ENCODE peak calls at places on chromosomes 16 and 17, in four cellular contexts. N, A, U and O are unnamed samples.

GRCh38 chr17:49691677-49692191 is 13.8 kb upstream of the SPOP start:
- DNase-seq in N (no peak), A (no peak), U (no peak), O (no peak)

GRCh38 chr17:50659220-50659619 is 24.5 kb downstream of the ABCC3 start:
- DNase-seq in N (no peak), A (no peak), U (no peak), O (no peak)

GRCh38 chr16:17368951-17369350 is 101.8 kb downstream of the XYLT1 start:
- DNase-seq in N (no peak), A (no peak), U (no peak), O (no peak)

GRCh38 chr17:15038656-15039055 is 226.5 kb downstream of the PMP22 start:
- DNase-seq in N (no peak), A (no peak), U (peak), O (no peak)

GRCh38 chr16:30533748-30534367 is 800 bp downstream of the ZNF747 start:
- DNase-seq in N (no peak), A (no peak), U (no peak), O (peak)

GRCh38 chr17:15265131-15265530 is at the start of gene PMP22:
- DNase-seq in N (no peak), A (no peak), U (peak), O (no peak)

GRCh38 chr17:79907855-79908254 is 68.6 kb upstream of the CBX4 start:
- DNase-seq in N (no peak), A (peak), U (no peak), O (no peak)

GRCh38 chr16:79347176-79347715 is 253.3 kb downstream of the MAF start:
- DNase-seq in N (no peak), A (no peak), U (no peak), O (no peak)

GRCh38 chr17:66268247-66268927 is 34.0 kb upstream of the PRKCA start:
- DNase-seq in N (no peak), A (no peak), U (peak), O (no peak)

GRCh38 chr17:1714488-1714979 is 4.4 kb upstream of the TLCD2 start:
- DNase-seq in N (peak), A (peak), U (peak), O (no peak)

GRCh38 chr17:41814195-41814594 is 1.4 kb downstream of the FKBP10 start:
- DNase-seq in N (no peak), A (no peak), U (no peak), O (no peak)

GRCh38 chr17:63309021-63309420 is 137.1 kb downstream of the CYB561 start:
- DNase-seq in N (no peak), A (no peak), U (peak), O (no peak)

GRCh38 chr17:17512866-17513265 is 16.7 kb upstream of the RASD1 start:
- DNase-seq in N (no peak), A (no peak), U (no peak), O (no peak)

GRCh38 chr17:79922798-79923197 is 83.6 kb upstream of the CBX4 start:
- DNase-seq in N (no peak), A (no peak), U (no peak), O (no peak)

GRCh38 chr16:19315889-19316288 is 30.4 kb downstream of the CLEC19A start:
- DNase-seq in N (no peak), A (no peak), U (no peak), O (no peak)

GRCh38 chr17:43880420-43880991 is 26.8 kb downstream of the MPP2 start:
- DNase-seq in N (peak), A (peak), U (peak), O (peak)

GRCh38 chr16:51056331-51056730 is 94.7 kb downstream of the SALL1 start:
- DNase-seq in N (no peak), A (no peak), U (no peak), O (no peak)

GRCh38 chr16:30184430-30185140 is 1.2 kb downstream of the CORO1A start:
- DNase-seq in N (no peak), A (no peak), U (no peak), O (peak)

GRCh38 chr17:7740481-7741001 is 23.0 kb downstream of the DNAH2 start:
- DNase-seq in N (no peak), A (no peak), U (no peak), O (no peak)

GRCh38 chr17:19537116-19537515 is 3.5 kb downstream of the SLC47A1 start:
- DNase-seq in N (no peak), A (no peak), U (no peak), O (no peak)

GRCh38 chr17:64658931-64659330 is 3.2 kb downstream of the SMURF2 start:
- DNase-seq in N (no peak), A (no peak), U (peak), O (no peak)

GRCh38 chr17:39866013-39866730 is 1.8 kb upstream of the ZPBP2 start:
- DNase-seq in N (no peak), A (no peak), U (no peak), O (no peak)

GRCh38 chr16:19108409-19109287 is 5.1 kb upstream of the ITPRIPL2 start:
- DNase-seq in N (no peak), A (no peak), U (peak), O (no peak)

GRCh38 chr17:4573682-4574081 is 10.6 kb upstream of the SMTNL2 start:
- DNase-seq in N (no peak), A (no peak), U (no peak), O (no peak)

GRCh38 chr16:77289331-77289809 is 90.2 kb downstream of the SYCE1L start:
- DNase-seq in N (no peak), A (peak), U (peak), O (no peak)

GRCh38 chr16:8733849-8734540 is 59.6 kb downstream of the ABAT start:
- DNase-seq in N (no peak), A (no peak), U (no peak), O (no peak)

GRCh38 chr17:10069301-10069700 is 129.1 kb downstream of the GAS7 start:
- DNase-seq in N (no peak), A (no peak), U (no peak), O (no peak)

GRCh38 chr16:67249762-67250327 is 1.1 kb downstream of the SLC9A5 start:
- DNase-seq in N (no peak), A (no peak), U (no peak), O (no peak)

GRCh38 chr17:16352303-16352837 is 899 bp downstream of the CENPV start:
- DNase-seq in N (no peak), A (peak), U (no peak), O (peak)

GRCh38 chr16:13390093-13390985 is 488.9 kb downstream of the SHISA9 start:
- DNase-seq in N (no peak), A (no peak), U (no peak), O (peak)
- TF ChIP-seq EZH2phosphoT487 in N (no peak), A (no peak), U (no peak), O (no peak)

GRCh38 chr16:88449267-88449561 is 3.9 kb upstream of the ZFPM1 start:
- DNase-seq in N (no peak), A (no peak), U (no peak), O (no peak)
- H3K4me3 ChIP-seq in N (no peak), A (no peak), U (no peak), O (no peak)

GRCh38 chr16:48381201-48381600 is 4.0 kb downstream of the SIAH1 start:
- DNase-seq in N (no peak), A (no peak), U (no peak), O (no peak)
- TF ChIP-seq EZH2phosphoT487 in N (no peak), A (no peak), U (no peak), O (no peak)

DNA sequence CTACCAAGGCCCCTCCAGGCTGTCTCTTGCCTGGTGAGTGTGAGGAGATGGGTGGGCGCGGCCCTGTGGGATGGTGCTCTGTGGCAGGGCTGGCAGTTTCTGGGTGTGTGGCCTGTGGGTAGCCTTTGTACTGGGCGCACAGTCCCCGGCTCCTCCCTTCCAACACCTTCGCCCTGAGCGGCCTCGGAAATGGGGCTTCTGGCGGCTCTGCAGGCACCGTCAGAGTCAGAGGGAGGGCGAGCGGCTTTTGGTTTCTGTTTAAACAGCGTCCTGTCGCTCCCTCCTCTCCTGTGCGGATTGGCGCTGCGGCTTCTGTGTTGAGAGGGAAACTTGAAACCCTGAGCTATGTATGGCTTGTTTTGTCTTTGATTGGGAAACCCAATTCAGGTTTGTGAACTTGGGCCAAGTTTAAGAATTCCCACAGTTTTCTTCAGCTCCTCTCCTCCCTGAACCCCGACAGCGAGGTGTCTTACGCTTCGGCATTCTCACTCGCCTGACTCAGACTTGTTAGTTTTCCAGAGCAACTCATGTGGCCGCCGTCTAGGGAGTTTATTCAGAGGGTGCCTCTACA is 8.3 kb upstream of the ZNF750 start:
- DNase-seq in N (no peak), A (peak), U (no peak), O (no peak)
- H3K4me3 ChIP-seq in N (no peak), A (no peak), U (no peak), O (no peak)

DNA sequence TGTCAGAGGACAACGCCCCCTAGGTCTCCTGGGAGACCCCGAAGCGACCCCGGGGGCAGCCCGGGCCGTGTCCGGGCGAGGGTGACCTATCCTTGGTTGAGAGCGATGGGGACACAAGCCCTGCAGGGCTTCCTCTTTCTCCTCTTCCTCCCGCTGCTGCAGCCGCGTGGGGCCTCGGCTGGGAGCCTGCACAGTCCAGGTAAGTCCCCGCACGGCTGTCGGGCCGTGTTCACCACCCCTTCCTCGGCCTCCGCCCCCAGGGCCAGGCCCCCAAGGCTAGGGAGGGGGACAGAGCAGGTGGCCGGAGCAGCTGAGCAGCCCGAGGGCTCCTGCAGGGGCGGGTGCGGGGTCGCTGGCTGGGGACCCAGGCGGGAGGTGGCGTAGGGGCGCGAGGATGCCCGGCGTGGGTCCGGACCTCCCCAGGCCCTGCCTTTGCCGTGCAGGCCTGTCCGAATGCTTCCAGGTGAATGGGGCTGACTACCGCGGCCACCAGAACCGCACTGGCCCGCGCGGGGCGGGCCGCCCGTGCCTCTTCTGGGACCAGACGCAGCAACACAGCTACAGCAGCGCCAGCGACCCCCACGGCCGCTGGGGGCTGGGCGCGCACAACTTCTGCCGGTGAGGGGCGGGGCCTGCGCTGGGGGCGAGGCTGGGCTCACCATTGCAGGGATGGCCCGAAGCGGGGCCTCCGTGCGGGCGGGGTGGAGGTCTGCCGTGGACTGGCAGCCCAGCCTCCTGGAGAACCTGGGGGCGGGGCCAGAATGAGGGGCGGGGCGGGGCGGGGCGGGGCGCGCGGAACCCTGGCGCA is 545 bp downstream of the KREMEN2 start:
- DNase-seq in N (peak), A (peak), U (peak), O (peak)
- TF ChIP-seq EZH2phosphoT487 in N (no peak), A (no peak), U (no peak), O (peak)

DNA sequence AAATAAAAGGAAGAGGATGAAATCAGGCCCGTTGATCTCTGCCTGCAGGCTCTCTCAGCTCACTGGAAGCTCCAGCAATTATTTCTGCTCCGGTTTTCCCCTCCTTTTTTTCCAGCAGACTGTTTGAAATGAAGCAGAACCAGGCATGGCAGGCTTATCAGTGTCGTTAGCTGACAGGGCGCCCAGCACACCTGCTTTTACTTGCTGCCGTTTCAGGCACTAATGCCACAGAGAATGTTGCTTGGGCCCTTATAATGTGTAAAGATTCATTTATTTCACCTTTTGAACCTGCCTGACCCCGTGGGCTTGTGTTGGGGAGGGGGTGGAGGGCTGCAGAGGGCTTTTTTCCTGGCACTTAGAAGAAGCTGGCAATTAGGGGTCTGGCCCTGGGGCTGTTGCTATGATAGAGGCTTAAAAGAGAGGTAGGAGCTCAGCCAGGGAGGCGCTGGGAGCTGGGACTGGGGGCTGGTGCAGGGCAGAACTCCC is 108.1 kb downstream of the IRX3 start:
- DNase-seq in N (no peak), A (peak), U (no peak), O (no peak)
- H3K4me3 ChIP-seq in N (no peak), A (no peak), U (no peak), O (no peak)

GRCh38 chr16:68893710-68894705 is 50.7 kb downstream of the TANGO6 start:
- DNase-seq in N (no peak), A (peak), U (peak), O (no peak)

GRCh38 chr16:68889508-68890150 is 46.3 kb downstream of the TANGO6 start:
- DNase-seq in N (no peak), A (no peak), U (no peak), O (no peak)

GRCh38 chr16:68894714-68895113 is 51.4 kb downstream of the TANGO6 start:
- DNase-seq in N (no peak), A (no peak), U (no peak), O (no peak)

GRCh38 chr16:68892898-68893297 is 49.6 kb downstream of the TANGO6 start:
- DNase-seq in N (no peak), A (no peak), U (no peak), O (no peak)

DNA sequence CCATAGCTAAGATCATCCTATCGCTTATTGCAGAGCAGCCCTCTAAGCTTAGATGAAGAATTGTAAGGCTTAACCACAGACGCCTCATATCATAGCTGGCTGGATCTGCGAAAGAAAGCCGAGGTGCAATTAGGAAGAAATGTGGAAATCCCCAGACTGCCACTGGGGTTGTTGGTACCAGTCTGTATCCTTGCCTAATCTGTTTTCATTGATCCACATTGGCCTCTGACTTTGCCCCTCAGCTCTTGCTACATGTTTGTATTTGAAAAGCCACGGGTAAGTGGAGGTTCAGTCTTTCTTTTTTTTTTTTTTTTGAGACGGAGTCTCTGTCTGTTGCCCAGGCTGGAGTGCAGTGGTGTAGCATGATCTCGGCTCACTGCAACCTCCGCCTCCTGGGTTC is 48.9 kb downstream of the TANGO6 start:
- DNase-seq in N (no peak), A (no peak), U (no peak), O (no peak)
- TF ChIP-seq EZH2phosphoT487 in N (no peak), A (no peak), U (no peak), O (no peak)

GRCh38 chr16:1533443-1533951 is at the start of gene TMEM204:
- DNase-seq in N (no peak), A (no peak), U (no peak), O (no peak)
- H3K4me3 ChIP-seq in N (no peak), A (no peak), U (no peak), O (no peak)